ENCODE peak calls at places on chromosomes 12 and 14, in six cellular contexts. One of them, this sample, is unnamed. For H3K36me3, the result is how much of the 10 kb centered on the place peaks cover.

GRCh38 chr12:79547735-79548347 is 142.9 kb downstream of the PAWR start:
- DNase-seq in PC-3: peak
- DNase-seq in mammary epithelial cell: no peak
- DNase-seq in upper lobe of right lung: no peak
- DNase-seq in aorta: no peak
- DNase-seq in iPS DF 6.9: peak
- DNase-seq in this sample: peak

GRCh38 chr12:51980051-51980808 is 26.5 kb upstream of the TAMALIN start:
- DNase-seq in iPS DF 6.9: peak
- DNase-seq in mammary epithelial cell: peak
- DNase-seq in PC-3: peak
- DNase-seq in upper lobe of right lung: peak
- DNase-seq in aorta: peak
- DNase-seq in this sample: peak

GRCh38 chr14:42884100-42884499 is 1277.4 kb downstream of the LRFN5 start:
- DNase-seq in aorta: no peak
- DNase-seq in PC-3: peak
- DNase-seq in iPS DF 6.9: no peak
- DNase-seq in upper lobe of right lung: no peak
- DNase-seq in mammary epithelial cell: peak
- DNase-seq in this sample: peak

GRCh38 chr12:46237381-46238045 is 31.3 kb downstream of the SLC38A1 start:
- DNase-seq in mammary epithelial cell: no peak
- DNase-seq in upper lobe of right lung: no peak
- DNase-seq in iPS DF 6.9: no peak
- DNase-seq in PC-3: no peak
- DNase-seq in aorta: no peak
- DNase-seq in this sample: no peak

GRCh38 chr14:92917041-92917940 is 5.7 kb upstream of the CHGA start:
- DNase-seq in iPS DF 6.9: no peak
- DNase-seq in mammary epithelial cell: no peak
- DNase-seq in upper lobe of right lung: no peak
- DNase-seq in aorta: no peak
- DNase-seq in PC-3: no peak
- DNase-seq in this sample: no peak

GRCh38 chr14:99552021-99552553 is 51.9 kb downstream of the CCDC85C start:
- DNase-seq in aorta: no peak
- DNase-seq in upper lobe of right lung: no peak
- DNase-seq in iPS DF 6.9: no peak
- DNase-seq in PC-3: no peak
- DNase-seq in mammary epithelial cell: no peak
- DNase-seq in this sample: no peak

GRCh38 chr12:57214398-57214781 is 2.2 kb upstream of the NXPH4 start:
- DNase-seq in aorta: no peak
- DNase-seq in mammary epithelial cell: no peak
- DNase-seq in iPS DF 6.9: no peak
- DNase-seq in upper lobe of right lung: no peak
- DNase-seq in PC-3: peak
- DNase-seq in this sample: peak

GRCh38 chr12:110778801-110779577 is 36.3 kb upstream of the PPP1CC start:
- DNase-seq in PC-3: no peak
- DNase-seq in aorta: no peak
- DNase-seq in upper lobe of right lung: no peak
- DNase-seq in mammary epithelial cell: no peak
- DNase-seq in iPS DF 6.9: no peak
- DNase-seq in this sample: no peak

GRCh38 chr14:57549765-57550420 is 56.2 kb upstream of the CCDC198 start:
- DNase-seq in iPS DF 6.9: no peak
- DNase-seq in mammary epithelial cell: no peak
- DNase-seq in aorta: no peak
- DNase-seq in PC-3: no peak
- DNase-seq in upper lobe of right lung: no peak
- DNase-seq in this sample: no peak

GRCh38 chr12:26037615-26038180 is 79.2 kb downstream of the RASSF8 start:
- DNase-seq in upper lobe of right lung: no peak
- DNase-seq in mammary epithelial cell: no peak
- DNase-seq in iPS DF 6.9: no peak
- DNase-seq in aorta: no peak
- DNase-seq in PC-3: no peak
- DNase-seq in this sample: no peak

GRCh38 chr12:58564721-58565120 is 355.6 kb downstream of the LRIG3 start:
- DNase-seq in PC-3: peak
- DNase-seq in iPS DF 6.9: no peak
- DNase-seq in mammary epithelial cell: no peak
- DNase-seq in upper lobe of right lung: no peak
- DNase-seq in aorta: no peak
- DNase-seq in this sample: no peak

GRCh38 chr12:103824845-103825244 is 16.2 kb downstream of the NT5DC3 start:
- DNase-seq in upper lobe of right lung: no peak
- DNase-seq in iPS DF 6.9: no peak
- DNase-seq in mammary epithelial cell: no peak
- DNase-seq in PC-3: no peak
- DNase-seq in aorta: no peak
- DNase-seq in this sample: peak

GRCh38 chr12:108752387-108752786 is 21.1 kb upstream of the CORO1C start:
- DNase-seq in mammary epithelial cell: no peak
- DNase-seq in iPS DF 6.9: no peak
- DNase-seq in aorta: no peak
- DNase-seq in PC-3: no peak
- DNase-seq in upper lobe of right lung: no peak
- DNase-seq in this sample: no peak

GRCh38 chr12:12396727-12397126 is 39.8 kb downstream of the BORCS5 start:
- DNase-seq in aorta: no peak
- DNase-seq in iPS DF 6.9: no peak
- DNase-seq in PC-3: no peak
- DNase-seq in upper lobe of right lung: no peak
- DNase-seq in mammary epithelial cell: no peak
- DNase-seq in this sample: no peak

GRCh38 chr12:6452245-6452731 is 446 bp downstream of the TAPBPL start:
- DNase-seq in mammary epithelial cell: no peak
- DNase-seq in iPS DF 6.9: no peak
- DNase-seq in aorta: no peak
- DNase-seq in PC-3: no peak
- DNase-seq in upper lobe of right lung: no peak
- DNase-seq in this sample: peak

GRCh38 chr12:90809941-90810340 is 145.0 kb downstream of the CCER1 start:
- DNase-seq in iPS DF 6.9: no peak
- DNase-seq in PC-3: peak
- DNase-seq in mammary epithelial cell: no peak
- DNase-seq in aorta: no peak
- DNase-seq in upper lobe of right lung: no peak
- DNase-seq in this sample: no peak

GRCh38 chr12:2396448-2396871 is 343.7 kb downstream of the CACNA1C start:
- DNase-seq in PC-3: no peak
- DNase-seq in mammary epithelial cell: no peak
- DNase-seq in iPS DF 6.9: no peak
- DNase-seq in upper lobe of right lung: peak
- DNase-seq in aorta: peak
- DNase-seq in this sample: peak

GRCh38 chr14:66403183-66403582 is 83.0 kb upstream of the CCDC196 start:
- DNase-seq in mammary epithelial cell: peak
- DNase-seq in aorta: no peak
- DNase-seq in upper lobe of right lung: no peak
- DNase-seq in PC-3: peak
- DNase-seq in iPS DF 6.9: no peak
- DNase-seq in this sample: no peak

GRCh38 chr14:34181308-34181707 is 230.4 kb upstream of the EGLN3 start:
- DNase-seq in aorta: no peak
- DNase-seq in upper lobe of right lung: no peak
- DNase-seq in PC-3: no peak
- DNase-seq in mammary epithelial cell: no peak
- DNase-seq in iPS DF 6.9: no peak
- DNase-seq in this sample: no peak

GRCh38 chr12:104177663-104178501 is 37.7 kb upstream of the TXNRD1 start:
- DNase-seq in iPS DF 6.9: no peak
- DNase-seq in PC-3: peak
- DNase-seq in mammary epithelial cell: peak
- DNase-seq in upper lobe of right lung: peak
- DNase-seq in aorta: peak
- DNase-seq in this sample: peak

GRCh38 chr14:21428930-21429329 is 27.0 kb downstream of the CHD8 start:
- DNase-seq in aorta: no peak
- DNase-seq in upper lobe of right lung: no peak
- DNase-seq in iPS DF 6.9: no peak
- DNase-seq in PC-3: peak
- DNase-seq in mammary epithelial cell: no peak
- DNase-seq in this sample: no peak

GRCh38 chr12:62799766-62800406 is 135.1 kb downstream of the PPM1H start:
- DNase-seq in upper lobe of right lung: no peak
- DNase-seq in mammary epithelial cell: no peak
- DNase-seq in PC-3: peak
- DNase-seq in aorta: no peak
- DNase-seq in iPS DF 6.9: no peak
- DNase-seq in this sample: no peak

GRCh38 chr14:104530651-104531050 is 48.9 kb upstream of the C14orf180 start:
- DNase-seq in iPS DF 6.9: no peak
- DNase-seq in mammary epithelial cell: no peak
- DNase-seq in aorta: no peak
- DNase-seq in upper lobe of right lung: no peak
- DNase-seq in PC-3: no peak
- DNase-seq in this sample: no peak

GRCh38 chr12:5473076-5473475 is 41.2 kb downstream of the NTF3 start:
- DNase-seq in iPS DF 6.9: no peak
- DNase-seq in mammary epithelial cell: no peak
- DNase-seq in upper lobe of right lung: no peak
- DNase-seq in PC-3: no peak
- DNase-seq in aorta: no peak
- DNase-seq in this sample: no peak

GRCh38 chr12:78040111-78040510 is 209.4 kb downstream of the NAV3 start:
- DNase-seq in upper lobe of right lung: no peak
- DNase-seq in aorta: no peak
- DNase-seq in iPS DF 6.9: no peak
- DNase-seq in PC-3: no peak
- DNase-seq in mammary epithelial cell: no peak
- DNase-seq in this sample: no peak

GRCh38 chr14:96564389-96564788 is 62.2 kb downstream of the PAPOLA start:
- DNase-seq in aorta: no peak
- DNase-seq in upper lobe of right lung: no peak
- DNase-seq in iPS DF 6.9: no peak
- DNase-seq in PC-3: no peak
- DNase-seq in mammary epithelial cell: no peak
- DNase-seq in this sample: no peak

GRCh38 chr14:96554315-96554910 is 52.2 kb downstream of the PAPOLA start:
- DNase-seq in PC-3: no peak
- DNase-seq in aorta: no peak
- DNase-seq in mammary epithelial cell: no peak
- DNase-seq in upper lobe of right lung: no peak
- DNase-seq in iPS DF 6.9: no peak
- DNase-seq in this sample: no peak

GRCh38 chr14:96559571-96559970 is 57.4 kb downstream of the PAPOLA start:
- DNase-seq in PC-3: no peak
- DNase-seq in mammary epithelial cell: no peak
- DNase-seq in upper lobe of right lung: no peak
- DNase-seq in iPS DF 6.9: no peak
- DNase-seq in aorta: no peak
- DNase-seq in this sample: no peak
- H3K36me3 ChIP-seq in PC-3: half or more
- H3K36me3 ChIP-seq in mammary epithelial cell: under half
- H3K36me3 ChIP-seq in upper lobe of right lung: half or more
- H3K36me3 ChIP-seq in iPS DF 6.9: under half
- H3K36me3 ChIP-seq in aorta: under half
- H3K36me3 ChIP-seq in this sample: under half

GRCh38 chr12:131801254-131801866 is 26.8 kb upstream of the MMP17 start:
- DNase-seq in iPS DF 6.9: no peak
- DNase-seq in upper lobe of right lung: no peak
- DNase-seq in mammary epithelial cell: no peak
- DNase-seq in aorta: no peak
- DNase-seq in PC-3: no peak
- DNase-seq in this sample: no peak
- H3K36me3 ChIP-seq in iPS DF 6.9: under half
- H3K36me3 ChIP-seq in upper lobe of right lung: under half
- H3K36me3 ChIP-seq in mammary epithelial cell: under half
- H3K36me3 ChIP-seq in aorta: under half
- H3K36me3 ChIP-seq in PC-3: under half
- H3K36me3 ChIP-seq in this sample: under half

GRCh38 chr12:96258451-96258933 is 64.3 kb downstream of the ELK3 start:
- DNase-seq in iPS DF 6.9: no peak
- DNase-seq in PC-3: no peak
- DNase-seq in mammary epithelial cell: peak
- DNase-seq in aorta: peak
- DNase-seq in upper lobe of right lung: no peak
- DNase-seq in this sample: peak

GRCh38 chr12:96256672-96257361 is 62.6 kb downstream of the ELK3 start:
- DNase-seq in iPS DF 6.9: no peak
- DNase-seq in PC-3: no peak
- DNase-seq in aorta: no peak
- DNase-seq in mammary epithelial cell: no peak
- DNase-seq in upper lobe of right lung: no peak
- DNase-seq in this sample: no peak

GRCh38 chr12:96257550-96258392 is 63.6 kb downstream of the ELK3 start:
- DNase-seq in aorta: no peak
- DNase-seq in PC-3: no peak
- DNase-seq in iPS DF 6.9: no peak
- DNase-seq in upper lobe of right lung: no peak
- DNase-seq in mammary epithelial cell: no peak
- DNase-seq in this sample: peak

GRCh38 chr12:96250119-96250685 is 56.0 kb downstream of the ELK3 start:
- DNase-seq in iPS DF 6.9: no peak
- DNase-seq in mammary epithelial cell: no peak
- DNase-seq in upper lobe of right lung: no peak
- DNase-seq in PC-3: no peak
- DNase-seq in aorta: no peak
- DNase-seq in this sample: no peak

GRCh38 chr12:96255077-96255476 is 60.9 kb downstream of the ELK3 start:
- DNase-seq in iPS DF 6.9: no peak
- DNase-seq in mammary epithelial cell: no peak
- DNase-seq in aorta: peak
- DNase-seq in PC-3: no peak
- DNase-seq in upper lobe of right lung: no peak
- DNase-seq in this sample: no peak
- H3K36me3 ChIP-seq in iPS DF 6.9: under half
- H3K36me3 ChIP-seq in mammary epithelial cell: under half
- H3K36me3 ChIP-seq in aorta: under half
- H3K36me3 ChIP-seq in PC-3: under half
- H3K36me3 ChIP-seq in upper lobe of right lung: under half
- H3K36me3 ChIP-seq in this sample: under half

DNA sequence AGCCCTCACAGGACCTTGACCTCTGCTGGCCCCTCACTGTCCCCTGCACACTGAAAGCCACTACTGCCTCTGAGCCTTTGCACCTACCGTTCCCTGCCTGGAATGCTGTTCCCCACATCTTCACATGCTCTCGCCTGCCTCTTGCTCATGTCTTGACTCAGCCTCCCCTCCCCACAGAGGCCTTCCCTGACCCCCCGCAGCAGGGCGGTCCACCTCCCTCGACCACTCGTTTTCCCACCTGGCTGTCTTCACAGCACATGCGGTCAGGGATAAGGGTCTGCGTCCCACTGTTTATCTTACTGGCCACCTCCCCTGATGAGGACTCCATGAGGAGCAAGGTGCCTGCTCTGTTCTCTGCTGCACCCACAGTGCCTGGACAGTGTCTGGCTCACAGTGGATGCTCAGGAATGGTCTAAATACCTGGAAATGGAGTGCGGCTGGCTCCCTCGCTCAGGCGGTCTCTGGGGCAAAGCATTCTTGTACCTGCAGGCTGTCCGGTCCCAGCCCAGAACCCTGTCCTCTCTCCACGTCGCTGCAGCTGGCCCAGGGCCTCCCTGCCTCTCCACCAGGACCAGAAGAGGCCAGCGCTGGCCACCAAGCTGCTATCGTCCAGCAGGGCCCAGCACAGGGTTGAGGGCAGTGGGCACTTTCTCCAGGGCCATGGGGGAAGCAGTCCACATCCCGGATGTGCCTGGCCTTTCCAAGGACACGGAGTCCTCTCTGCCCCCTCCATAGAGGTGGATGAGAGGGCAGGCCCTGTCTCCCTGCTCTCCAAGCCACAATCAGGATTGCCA is 107.4 kb downstream of the NCOR2 start:
- DNase-seq in iPS DF 6.9: no peak
- DNase-seq in mammary epithelial cell: no peak
- DNase-seq in aorta: peak
- DNase-seq in PC-3: no peak
- DNase-seq in upper lobe of right lung: no peak
- DNase-seq in this sample: no peak
- H3K36me3 ChIP-seq in iPS DF 6.9: under half
- H3K36me3 ChIP-seq in mammary epithelial cell: under half
- H3K36me3 ChIP-seq in aorta: under half
- H3K36me3 ChIP-seq in PC-3: under half
- H3K36me3 ChIP-seq in upper lobe of right lung: half or more
- H3K36me3 ChIP-seq in this sample: under half

This sample was measured in MG63.